ENCODE peak calls at places on chromosomes 12 and 14, in six cellular contexts. B, V, J, W, H and U are unnamed samples.

GRCh38 chr14:56635041-56635440 is 55.4 kb downstream of the TMEM260 start:
- DNase-seq in J (no peak), H (no peak), V (no peak), B (no peak), W (no peak), U (no peak)

GRCh38 chr14:49408187-49408963 is 177.8 kb downstream of the RPS29 start:
- DNase-seq in J (no peak), H (no peak), W (no peak), V (no peak), B (no peak), U (no peak)

GRCh38 chr14:89270439-89271227 is 146.4 kb downstream of the FOXN3 start:
- DNase-seq in B (no peak), H (peak; percentile 30), V (no peak), J (no peak), W (no peak), U (no peak)

GRCh38 chr12:81207173-81207572 is 129.3 kb downstream of the ACSS3 start:
- DNase-seq in V (no peak), J (no peak), W (no peak), B (no peak), H (no peak), U (peak; percentile 63)

GRCh38 chr14:101197595-101198397 is 294.3 kb upstream of the RTL1 start:
- DNase-seq in V (no peak), H (no peak), J (peak; percentile 15), B (no peak), W (no peak), U (no peak)

GRCh38 chr12:113196582-113196981 is 11.1 kb downstream of the RITA1 start:
- DNase-seq in B (no peak), H (no peak), J (no peak), V (no peak), W (no peak), U (no peak)

GRCh38 chr14:55107766-55108554 is 21.1 kb upstream of the LGALS3 start:
- DNase-seq in W (peak; percentile 83), V (peak; percentile 83), H (no peak), B (peak; percentile 91), J (no peak), U (no peak)

GRCh38 chr14:92491782-92492181 is 21.8 kb upstream of the RIN3 start:
- DNase-seq in W (no peak), H (no peak), B (no peak), V (no peak), J (no peak), U (no peak)

GRCh38 chr12:93048646-93049045 is 119.6 kb upstream of the EEA1 start:
- DNase-seq in B (no peak), H (no peak), W (peak; percentile 84), J (no peak), V (no peak), U (no peak)

GRCh38 chr12:24381790-24382189 is 432.3 kb upstream of the SOX5 start:
- DNase-seq in J (no peak), H (no peak), W (no peak), V (no peak), B (no peak), U (no peak)

GRCh38 chr12:130993759-130994670 is 40.3 kb downstream of the ADGRD1 start:
- DNase-seq in J (no peak), H (no peak), B (no peak), W (no peak), V (peak; percentile 28), U (no peak)

GRCh38 chr12:89389755-89390661 is 37.7 kb upstream of the DUSP6 start:
- DNase-seq in V (no peak), W (peak; percentile 62), B (no peak), J (no peak), H (no peak), U (no peak)

GRCh38 chr14:74888164-74889158 is 6.7 kb downstream of the DLST start:
- DNase-seq in H (no peak), W (no peak), V (peak; percentile 81), J (no peak), B (peak; percentile 4), U (no peak)

GRCh38 chr12:107779077-107779840 is 4.8 kb downstream of the ASCL4 start:
- DNase-seq in V (no peak), H (peak; percentile 68), J (no peak), W (no peak), B (no peak), U (no peak)

GRCh38 chr12:132046561-132046960 is 96.8 kb downstream of the EP400 start:
- DNase-seq in W (no peak), H (no peak), V (no peak), J (peak; percentile 73), B (no peak), U (no peak)

GRCh38 chr12:39831587-39832315 is 212.1 kb upstream of the ABCD2 start:
- DNase-seq in V (no peak), B (no peak), J (no peak), H (no peak), W (peak; percentile 77), U (no peak)

GRCh38 chr12:116601524-116601923 is 42.3 kb downstream of the MAP1LC3B2 start:
- DNase-seq in B (no peak), H (no peak), V (peak; percentile 58), W (no peak), J (no peak), U (no peak)

GRCh38 chr14:51719970-51720369 is 68.3 kb downstream of the FRMD6 start:
- DNase-seq in V (no peak), H (no peak), J (no peak), W (no peak), B (no peak), U (no peak)

GRCh38 chr12:114241973-114242434 is 163.9 kb downstream of the TBX5 start:
- DNase-seq in B (peak; percentile 62), H (peak; percentile 8), V (peak; percentile 41), W (no peak), J (no peak), U (peak; percentile 37)

GRCh38 chr12:32679910-32680217 is 763 bp downstream of the DNM1L start:
- DNase-seq in H (no peak), V (no peak), W (no peak), J (no peak), B (no peak), U (no peak)

GRCh38 chr12:53122961-53123468 is 19.7 kb downstream of the SOAT2 start:
- DNase-seq in J (peak; percentile 62), W (no peak), H (no peak), B (no peak), V (no peak), U (no peak)

GRCh38 chr12:47935196-47935595 is 28.2 kb upstream of the TMEM106C start:
- DNase-seq in J (peak; percentile 80), B (no peak), H (no peak), W (peak; percentile 33), V (no peak), U (no peak)

GRCh38 chr14:81400852-81401251 is 728 bp upstream of the STON2 start:
- DNase-seq in B (peak; percentile 54), V (peak; percentile 31), J (no peak), W (no peak), H (no peak), U (peak; percentile 42)

GRCh38 chr12:1279050-1279449 is 288.0 kb downstream of the ERC1 start:
- DNase-seq in V (peak; percentile 12), B (no peak), H (no peak), J (no peak), W (no peak), U (no peak)

GRCh38 chr12:1281683-1282366 is 290.8 kb downstream of the ERC1 start:
- DNase-seq in W (no peak), H (no peak), V (peak; percentile 29), J (no peak), B (no peak), U (no peak)

GRCh38 chr12:1273051-1273450 is 282.0 kb downstream of the ERC1 start:
- DNase-seq in W (no peak), H (no peak), B (no peak), V (no peak), J (no peak), U (no peak)

GRCh38 chr12:1282670-1283361 is 291.8 kb downstream of the ERC1 start:
- DNase-seq in B (no peak), W (no peak), H (no peak), J (no peak), V (no peak), U (peak; percentile 14)

DNA sequence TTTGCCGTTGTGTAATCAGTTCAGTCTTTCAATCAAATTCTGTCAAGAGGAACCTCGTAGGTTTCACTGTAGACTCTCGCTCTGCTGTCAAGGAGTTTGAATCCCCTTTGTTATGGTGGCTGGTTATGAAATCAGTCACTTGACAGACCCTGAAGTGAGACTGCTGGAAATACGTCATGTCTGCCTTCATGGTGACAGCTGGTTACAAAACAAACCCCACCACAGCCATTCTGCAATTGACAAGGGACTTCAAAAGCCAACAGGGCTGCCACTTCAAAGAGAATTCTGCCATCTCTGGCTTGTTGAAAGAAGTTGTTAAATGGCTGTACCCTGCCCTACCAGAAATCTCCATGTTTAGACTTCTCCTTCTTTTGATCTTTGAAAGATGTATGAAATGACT is 286.9 kb downstream of the ERC1 start:
- DNase-seq in W (peak; percentile 64), B (no peak), H (no peak), V (no peak), J (no peak), U (no peak)
- TF ChIP-seq REST in W (no peak), B (no peak), H (no peak), V (no peak), J (no peak), U (no peak)

GRCh38 chr12:27528788-27529187 is 4.8 kb downstream of the PPFIBP1 start:
- DNase-seq in H (no peak), W (no peak), B (no peak), V (no peak), J (no peak), U (no peak)

GRCh38 chr12:27527512-27527911 is 3.5 kb downstream of the PPFIBP1 start:
- DNase-seq in J (no peak), B (no peak), V (no peak), W (no peak), H (no peak), U (no peak)

GRCh38 chr12:27531916-27532315 is 7.9 kb downstream of the PPFIBP1 start:
- DNase-seq in V (no peak), H (no peak), W (no peak), J (no peak), B (no peak), U (no peak)

GRCh38 chr12:27534060-27534764 is 10.2 kb downstream of the PPFIBP1 start:
- DNase-seq in J (no peak), V (no peak), W (no peak), B (no peak), H (peak; percentile 86), U (no peak)

GRCh38 chr12:27530157-27530922 is 6.3 kb downstream of the PPFIBP1 start:
- DNase-seq in V (no peak), B (no peak), W (no peak), J (no peak), H (no peak), U (peak; percentile 18)
- H2AFZ ChIP-seq in V (no peak overlapping the region), B (no peak overlapping the region), W (no peak overlapping the region), J (no peak overlapping the region), H (peak overlapping the region; percentile 37), U (no peak overlapping the region)

GRCh38 chr14:77483851-77484250 is 14.8 kb downstream of the ISM2 start:
- DNase-seq in H (no peak), B (no peak), J (no peak), V (no peak), W (no peak), U (no peak)
- TF ChIP-seq POLR2AphosphoS5 in H (no peak), B (no peak), J (no peak), V (no peak), W (no peak), U (no peak)

DNA sequence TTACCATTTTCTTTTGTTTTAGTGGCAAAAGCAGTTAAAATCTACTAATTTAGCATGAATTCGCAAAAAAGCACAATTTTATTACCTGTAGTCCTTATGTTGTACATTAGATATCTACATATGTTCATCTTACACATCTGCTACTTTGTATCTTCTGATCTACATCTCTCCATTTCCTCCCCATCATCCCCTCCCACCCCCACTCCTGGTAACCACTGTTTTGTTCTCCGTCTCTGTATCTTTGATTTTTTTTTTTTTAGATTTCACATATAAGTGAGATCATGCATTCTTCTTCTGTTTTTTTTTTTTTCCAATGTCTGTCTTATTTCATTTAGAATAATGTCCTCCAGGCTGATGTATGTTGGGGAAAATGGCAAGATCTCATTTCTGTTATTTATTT is 922.7 kb downstream of the VRK1 start:
- DNase-seq in J (no peak), B (no peak), V (no peak), W (no peak), H (no peak), U (no peak)
- TF ChIP-seq REST in J (no peak), B (no peak), V (no peak), W (no peak), H (no peak), U (no peak)